ENCODE peak calls at places on chromosome 16, in four cellular contexts. Q, Y, H and C are unnamed samples.

GRCh38 chr16:75494696-75495601 is at the start of gene CHST6:
- DNase-seq in Y (no peak), H (peak), Q (no peak), C (no peak)

GRCh38 chr16:53912155-53912554 is 208.2 kb downstream of the FTO start:
- DNase-seq in Y (no peak), H (no peak), Q (no peak), C (no peak)

GRCh38 chr16:10922328-10923145 is 19.7 kb downstream of the DEXI start:
- DNase-seq in Y (peak), H (peak), Q (peak), C (peak)

GRCh38 chr16:79212114-79212791 is 388.3 kb downstream of the MAF start:
- DNase-seq in Y (no peak), H (no peak), Q (no peak), C (no peak)

GRCh38 chr16:50067290-50067853 is 1.6 kb downstream of the HEATR3 start:
- DNase-seq in H (peak), Y (no peak), Q (peak), C (no peak)

GRCh38 chr16:23392223-23392600 is 60.8 kb downstream of the COG7 start:
- DNase-seq in H (no peak), Y (no peak), Q (no peak), C (no peak)

GRCh38 chr16:50534556-50534955 is 13.6 kb upstream of the NKD1 start:
- DNase-seq in Q (no peak), Y (no peak), H (no peak), C (no peak)

GRCh38 chr16:4358831-4359561 is 7.9 kb upstream of the PAM16 start:
- DNase-seq in H (no peak), Y (peak), Q (peak), C (peak)

GRCh38 chr16:70162041-70162451 is 11.5 kb upstream of the CLEC18C start:
- DNase-seq in Q (no peak), H (peak), Y (peak), C (no peak)

GRCh38 chr16:46426336-46426735 is 194.8 kb downstream of the SHCBP1 start:
- DNase-seq in Q (no peak), H (no peak), Y (no peak), C (no peak)

GRCh38 chr16:75506567-75506966 is 11.3 kb upstream of the CHST6 start:
- DNase-seq in Q (peak), H (peak), Y (peak), C (peak)

GRCh38 chr16:88454315-88455057 is 1.4 kb downstream of the ZFPM1 start:
- DNase-seq in H (no peak), Y (no peak), Q (no peak), C (no peak)

GRCh38 chr16:68311316-68311620 is 449 bp downstream of the PRMT7 start:
- DNase-seq in Y (no peak), Q (no peak), H (peak), C (no peak)

GRCh38 chr16:67014641-67015315 is 14.2 kb upstream of the CBFB start:
- DNase-seq in Y (no peak), H (no peak), Q (no peak), C (no peak)

GRCh38 chr16:82094942-82095540 is 60.0 kb downstream of the HSD17B2 start:
- DNase-seq in H (no peak), Y (no peak), Q (no peak), C (no peak)

GRCh38 chr16:11303405-11304138 is 22.4 kb upstream of the PRM1 start:
- DNase-seq in Q (no peak), Y (peak), H (no peak), C (no peak)

GRCh38 chr16:64627781-64628180 is 494.1 kb downstream of the CDH11 start:
- DNase-seq in H (no peak), Y (no peak), Q (no peak), C (no peak)

GRCh38 chr16:2842340-2843000 is 12.4 kb downstream of the ZG16B start:
- DNase-seq in Y (peak), Q (no peak), H (peak), C (no peak)

GRCh38 chr16:1291576-1291974 is 17.9 kb upstream of the UBE2I start:
- DNase-seq in Q (no peak), Y (no peak), H (no peak), C (no peak)

GRCh38 chr16:58020628-58021521 is 4.7 kb upstream of the MMP15 start:
- DNase-seq in H (peak), Q (peak), Y (peak), C (no peak)

GRCh38 chr16:12257926-12258561 is 281.5 kb downstream of the SNX29 start:
- DNase-seq in Y (no peak), Q (no peak), H (no peak), C (peak)

GRCh38 chr16:2483160-2483559 is 8.2 kb downstream of the TBC1D24 start:
- DNase-seq in Q (no peak), H (no peak), Y (no peak), C (no peak)

GRCh38 chr16:12868169-12868568 is 33.2 kb upstream of the SHISA9 start:
- DNase-seq in Y (no peak), Q (no peak), H (no peak), C (no peak)

GRCh38 chr16:2428051-2428786 is 1.0 kb upstream of the CCNF start:
- DNase-seq in Q (peak), Y (peak), H (peak), C (no peak)

GRCh38 chr16:35931722-35932121 is 2472.3 kb downstream of the TP53TG3F start:
- DNase-seq in H (no peak), Q (no peak), Y (no peak), C (no peak)

GRCh38 chr16:71954180-71954579 is 46.0 kb downstream of the PKD1L3 start:
- DNase-seq in Y (no peak), H (no peak), Q (no peak), C (no peak)

DNA sequence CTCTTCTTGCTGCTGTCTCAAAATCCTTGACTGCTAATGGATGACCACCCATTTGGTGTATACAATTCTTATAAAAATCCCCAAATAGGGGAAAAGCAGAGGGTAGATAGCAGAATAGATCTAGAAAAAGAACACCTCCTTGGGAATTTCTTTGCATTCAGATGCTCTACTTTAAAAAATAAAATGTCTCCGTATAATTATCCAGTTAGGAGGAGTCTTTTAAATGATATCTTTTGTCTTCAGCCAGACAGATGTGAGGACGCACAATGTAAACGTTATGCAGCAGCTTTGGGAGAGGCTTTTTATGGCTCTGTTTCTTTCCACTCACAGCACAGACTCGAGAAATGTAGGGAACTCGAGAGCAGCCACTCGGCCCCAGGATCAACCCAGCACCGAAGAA is 300.2 kb downstream of the IRF8 start:
- DNase-seq in H (no peak), Y (no peak), Q (no peak), C (no peak)
- TF ChIP-seq CTCF in H (no peak), Y (no peak), Q (no peak), C (no peak)

GRCh38 chr16:30458561-30459394 is 13.1 kb upstream of the SEPHS2 start:
- DNase-seq in H (no peak), Y (peak), Q (no peak), C (peak)
- TF ChIP-seq CTCF in H (no peak), Y (no peak), Q (no peak), C (no peak)

GRCh38 chr16:84047206-84047605 is 4.6 kb upstream of the SLC38A8 start:
- DNase-seq in Y (no peak), H (no peak), Q (no peak), C (no peak)

GRCh38 chr16:84049403-84050060 is 6.9 kb upstream of the SLC38A8 start:
- DNase-seq in Y (no peak), Q (no peak), H (no peak), C (no peak)

GRCh38 chr16:84048871-84049270 is 6.3 kb upstream of the SLC38A8 start:
- DNase-seq in H (no peak), Q (no peak), Y (no peak), C (no peak)

GRCh38 chr16:84047626-84048025 is 5.0 kb upstream of the SLC38A8 start:
- DNase-seq in H (no peak), Y (no peak), Q (no peak), C (no peak)

DNA sequence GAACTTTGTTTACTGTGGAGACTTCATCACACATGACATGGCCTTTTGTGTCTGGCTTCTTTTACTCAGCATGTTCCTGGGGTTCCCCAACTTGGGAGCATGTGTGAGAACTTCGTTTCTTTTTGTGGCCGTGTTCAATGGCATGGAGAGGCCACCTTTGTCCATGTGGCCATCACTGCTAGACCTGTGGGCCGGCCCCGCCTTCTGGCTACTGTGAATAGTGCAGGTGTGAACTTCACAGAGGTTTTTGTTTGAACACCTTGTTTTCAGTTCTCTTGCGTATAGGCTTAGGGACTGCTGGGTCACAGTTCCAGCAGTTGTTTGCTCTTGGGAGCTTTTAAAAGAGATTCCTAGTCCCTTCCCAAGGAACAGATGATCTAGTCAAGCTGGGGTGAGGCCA is 5.7 kb upstream of the SLC38A8 start:
- DNase-seq in H (no peak), Q (no peak), Y (no peak), C (no peak)
- TF ChIP-seq CTCF in H (no peak), Q (no peak), Y (no peak), C (no peak)

GRCh38 chr16:14525596-14525995 is 104.5 kb downstream of the PARN start:
- DNase-seq in H (no peak), Y (no peak), Q (no peak), C (no peak)
- TF ChIP-seq CTCF in H (no peak), Y (no peak), Q (no peak), C (no peak)

GRCh38 chr16:55655709-55656694 is at the start of gene SLC6A2:
- DNase-seq in Q (no peak), Y (no peak), H (no peak), C (no peak)
- TF ChIP-seq CTCF in Q (no peak), Y (no peak), H (no peak), C (no peak)

DNA sequence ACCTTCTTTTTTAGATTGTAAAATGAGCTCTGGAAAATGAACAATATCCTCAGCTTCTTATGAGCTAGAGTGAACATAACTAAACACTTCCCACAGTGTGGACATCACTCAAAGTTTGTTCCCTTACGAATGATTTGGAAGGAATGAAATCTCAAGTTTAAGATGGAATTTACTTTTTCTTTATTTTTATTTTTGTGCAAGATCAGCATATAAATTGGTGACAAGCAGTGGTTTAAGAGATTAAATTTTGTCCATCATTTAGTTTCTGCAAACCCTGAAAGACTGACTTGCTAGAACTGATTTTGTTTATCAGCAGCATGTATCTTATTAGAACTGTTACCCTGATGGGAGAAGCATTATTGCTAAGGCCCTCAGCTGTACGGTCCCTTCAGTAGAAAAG is 420.1 kb downstream of the CDH8 start:
- DNase-seq in H (no peak), Y (no peak), Q (no peak), C (no peak)
- TF ChIP-seq CTCF in H (no peak), Y (no peak), Q (no peak), C (no peak)

GRCh38 chr16:56315955-56316354 is 109.4 kb downstream of the AMFR start:
- DNase-seq in Y (no peak), H (no peak), Q (no peak), C (no peak)

GRCh38 chr16:56317998-56318912 is 107.1 kb downstream of the AMFR start:
- DNase-seq in H (peak), Y (peak), Q (peak), C (peak)

GRCh38 chr16:56314244-56314850 is 111.0 kb downstream of the AMFR start:
- DNase-seq in Q (no peak), H (no peak), Y (no peak), C (no peak)

GRCh38 chr16:56319391-56319790 is 106.0 kb downstream of the AMFR start:
- DNase-seq in Y (no peak), H (no peak), Q (no peak), C (no peak)

DNA sequence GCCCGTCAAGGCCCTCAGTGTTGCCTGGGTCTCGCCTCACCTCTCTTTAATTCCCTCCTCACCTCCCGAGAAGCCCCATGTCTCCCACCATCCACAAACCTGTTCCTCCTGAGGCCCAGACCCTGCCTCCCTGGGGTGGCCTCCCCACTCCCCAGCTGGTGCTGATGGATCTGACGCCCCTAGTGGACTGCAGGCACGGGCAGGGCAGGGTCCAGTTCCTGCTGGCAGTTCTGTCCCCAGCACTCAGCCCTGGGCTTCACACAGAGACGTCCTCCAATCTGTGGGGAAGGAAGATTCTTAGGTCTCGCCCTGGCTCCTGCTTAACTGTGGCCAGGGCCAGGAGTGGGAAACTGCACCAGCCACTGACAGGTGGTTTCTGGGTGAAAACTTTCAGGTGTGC is 108.8 kb downstream of the AMFR start:
- DNase-seq in Y (no peak), H (no peak), Q (no peak), C (no peak)
- TF ChIP-seq CTCF in Y (no peak), H (no peak), Q (no peak), C (no peak)